ENCODE peak calls at places on chromosomes 7 and 10, in ten cellular contexts. L, C, K, R, Q, B, W, J, V and G are unnamed samples.

GRCh38 chr7:141674201-141674671 is 27.7 kb downstream of the DENND11 start:
- DNase-seq in L (no peak), C (no peak), K (no peak), R (no peak), Q (no peak), B (peak), W (no peak), J (no peak), V (no peak), G (no peak)

GRCh38 chr10:59303018-59303417 is 59.3 kb downstream of the FAM13C start:
- DNase-seq in L (no peak), C (no peak), K (no peak), R (no peak), Q (no peak), B (no peak), W (no peak), J (no peak), V (no peak), G (no peak)

GRCh38 chr7:131056007-131056406 is 271.7 kb upstream of the MKLN1 start:
- DNase-seq in L (no peak), C (no peak), K (no peak), R (no peak), Q (no peak), B (no peak), W (no peak), J (no peak), V (no peak), G (no peak)

GRCh38 chr7:107505362-107505761 is 35.5 kb downstream of the GPR22 start:
- DNase-seq in L (no peak), C (no peak), K (no peak), R (no peak), Q (no peak), B (no peak), W (no peak), J (no peak), V (no peak), G (no peak)

GRCh38 chr10:132487241-132488135 is 50.1 kb upstream of the INPP5A start:
- DNase-seq in L (no peak), C (peak), K (no peak), R (peak), Q (no peak), B (no peak), W (no peak), J (no peak), V (peak), G (peak)

GRCh38 chr7:4616116-4616515 is 66.0 kb upstream of the FOXK1 start:
- DNase-seq in L (no peak), C (no peak), K (no peak), R (no peak), Q (no peak), B (no peak), W (no peak), J (no peak), V (no peak), G (no peak)

GRCh38 chr7:11185179-11185578 is 211.5 kb downstream of the PHF14 start:
- DNase-seq in L (no peak), C (no peak), K (no peak), R (no peak), Q (no peak), B (peak), W (no peak), J (no peak), V (no peak), G (no peak)

GRCh38 chr10:86678999-86679792 is 10.9 kb downstream of the LDB3 start:
- DNase-seq in L (peak), C (no peak), K (no peak), R (no peak), Q (no peak), B (no peak), W (no peak), J (no peak), V (no peak), G (no peak)

GRCh38 chr10:131404886-131405285 is 93.4 kb upstream of the TCERG1L start:
- DNase-seq in L (no peak), C (no peak), K (no peak), R (peak), Q (no peak), B (no peak), W (no peak), J (no peak), V (peak), G (no peak)

GRCh38 chr7:47092331-47092730 is 489.6 kb downstream of the TNS3 start:
- DNase-seq in L (no peak), C (no peak), K (no peak), R (no peak), Q (no peak), B (no peak), W (no peak), J (no peak), V (no peak), G (no peak)

GRCh38 chr10:76082956-76083355 is 651.5 kb downstream of the LRMDA start:
- DNase-seq in L (no peak), C (no peak), K (no peak), R (no peak), Q (peak), B (peak), W (no peak), J (no peak), V (no peak), G (no peak)

GRCh38 chr10:62082729-62083412 is 181.4 kb downstream of the ARID5B start:
- DNase-seq in L (no peak), C (no peak), K (no peak), R (no peak), Q (no peak), B (no peak), W (no peak), J (no peak), V (no peak), G (no peak)

GRCh38 chr7:50492770-50493519 is 42.8 kb upstream of the FIGNL1 start:
- DNase-seq in L (no peak), C (no peak), K (peak), R (peak), Q (no peak), B (no peak), W (no peak), J (no peak), V (peak), G (no peak)

GRCh38 chr7:38506756-38507155 is 124.4 kb downstream of the AMPH start:
- DNase-seq in L (no peak), C (peak), K (no peak), R (no peak), Q (no peak), B (no peak), W (no peak), J (no peak), V (no peak), G (no peak)

GRCh38 chr7:35549781-35550180 is 145.2 kb downstream of the HERPUD2 start:
- DNase-seq in L (no peak), C (no peak), K (no peak), R (peak), Q (no peak), B (no peak), W (no peak), J (no peak), V (peak), G (no peak)

GRCh38 chr7:90312745-90313144 is 8.4 kb downstream of the FAM237B start:
- DNase-seq in L (no peak), C (no peak), K (no peak), R (no peak), Q (no peak), B (peak), W (no peak), J (no peak), V (no peak), G (no peak)

GRCh38 chr10:29144126-29144525 is 144.7 kb upstream of the LYZL1 start:
- DNase-seq in L (no peak), C (no peak), K (no peak), R (no peak), Q (no peak), B (no peak), W (no peak), J (no peak), V (no peak), G (no peak)

GRCh38 chr10:6737758-6738463 is 157.8 kb upstream of the PRKCQ start:
- DNase-seq in L (no peak), C (no peak), K (no peak), R (no peak), Q (no peak), B (no peak), W (no peak), J (no peak), V (no peak), G (no peak)

GRCh38 chr10:102072867-102073527 is 7.8 kb downstream of the HPS6 start:
- DNase-seq in L (peak), C (peak), K (peak), R (peak), Q (peak), B (peak), W (peak), J (peak), V (no peak), G (peak)

GRCh38 chr10:103395754-103396066 is 565 bp downstream of the ATP5MK start:
- DNase-seq in L (no peak), C (no peak), K (no peak), R (no peak), Q (no peak), B (peak), W (no peak), J (no peak), V (peak), G (no peak)

GRCh38 chr7:34160261-34160752 is 255.0 kb downstream of the BMPER start:
- DNase-seq in L (no peak), C (no peak), K (no peak), R (no peak), Q (no peak), B (no peak), W (no peak), J (no peak), V (no peak), G (no peak)

GRCh38 chr7:81439591-81439990 is 330.3 kb downstream of the HGF start:
- DNase-seq in L (no peak), C (no peak), K (no peak), R (no peak), Q (no peak), B (no peak), W (no peak), J (no peak), V (no peak), G (no peak)

GRCh38 chr10:44102726-44103255 is 282.1 kb downstream of the CXCL12 start:
- DNase-seq in L (no peak), C (no peak), K (no peak), R (no peak), Q (no peak), B (no peak), W (no peak), J (no peak), V (no peak), G (no peak)

GRCh38 chr10:123454987-123455386 is 211.2 kb upstream of the GPR26 start:
- DNase-seq in L (no peak), C (no peak), K (no peak), R (no peak), Q (no peak), B (no peak), W (no peak), J (no peak), V (no peak), G (no peak)

GRCh38 chr10:123449234-123449962 is 216.8 kb upstream of the GPR26 start:
- DNase-seq in L (no peak), C (peak), K (no peak), R (no peak), Q (no peak), B (no peak), W (no peak), J (no peak), V (no peak), G (no peak)

GRCh38 chr10:123455861-123456260 is 210.3 kb upstream of the GPR26 start:
- DNase-seq in L (no peak), C (no peak), K (no peak), R (no peak), Q (no peak), B (no peak), W (no peak), J (no peak), V (no peak), G (no peak)

GRCh38 chr10:123451206-123451605 is 214.9 kb upstream of the GPR26 start:
- DNase-seq in L (no peak), C (peak), K (no peak), R (no peak), Q (no peak), B (no peak), W (no peak), J (no peak), V (no peak), G (no peak)

DNA sequence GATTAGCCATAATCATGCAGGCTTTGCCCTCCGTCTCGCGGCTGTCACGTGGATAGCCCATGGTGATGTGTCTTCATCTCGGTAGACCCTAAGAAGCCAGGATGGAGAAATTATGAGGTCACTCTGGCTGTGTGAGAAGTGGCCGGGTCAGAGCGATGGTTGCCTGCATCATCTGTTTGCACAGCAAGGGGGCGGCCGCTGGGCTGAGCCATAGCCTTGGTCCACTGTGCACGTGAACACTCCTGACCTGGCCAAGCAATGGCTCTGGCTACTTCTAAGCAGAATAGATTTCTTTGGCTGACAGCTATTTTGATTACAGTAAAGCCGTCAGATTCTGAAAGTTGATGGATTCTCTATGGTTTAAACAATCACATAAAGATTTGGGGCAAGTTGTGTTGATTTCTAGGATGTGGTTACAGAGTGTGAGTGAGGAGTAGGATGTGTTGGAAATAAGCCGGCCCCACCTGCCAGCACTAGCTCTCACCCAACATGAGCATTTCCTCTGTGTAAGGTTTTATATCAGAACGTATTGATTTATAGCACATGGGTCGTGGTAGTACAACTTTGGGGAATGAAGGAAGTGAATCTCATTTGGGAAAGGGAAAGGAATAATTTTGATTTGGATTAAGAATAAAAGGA is 214.4 kb upstream of the GPR26 start:
- DNase-seq in L (no peak), C (peak), K (no peak), R (no peak), Q (no peak), B (no peak), W (no peak), J (no peak), V (peak), G (no peak)
- TF ChIP-seq CTCF in L (no peak), C (no peak), K (no peak), R (no peak), Q (no peak), B (peak), W (no peak), J (no peak), V (no peak), G (no peak)

GRCh38 chr7:262251-262572 is 27.8 kb upstream of the FOXL3 start:
- DNase-seq in L (no peak), C (peak), K (no peak), R (peak), Q (no peak), B (no peak), W (no peak), J (no peak), V (no peak), G (no peak)
- TF ChIP-seq POLR2AphosphoS5 in L (no peak), C (no peak), K (no peak), R (no peak), Q (no peak), B (no peak), W (no peak), J (no peak), V (no peak), G (no peak)

GRCh38 chr10:93225938-93226337 is 152.2 kb downstream of the CYP26A1 start:
- DNase-seq in L (no peak), C (no peak), K (no peak), R (no peak), Q (no peak), B (no peak), W (no peak), J (peak), V (no peak), G (no peak)

GRCh38 chr10:93223336-93223735 is 149.6 kb downstream of the CYP26A1 start:
- DNase-seq in L (no peak), C (no peak), K (peak), R (no peak), Q (no peak), B (no peak), W (no peak), J (no peak), V (no peak), G (no peak)

GRCh38 chr10:93222876-93223275 is 149.2 kb downstream of the CYP26A1 start:
- DNase-seq in L (no peak), C (no peak), K (peak), R (no peak), Q (no peak), B (no peak), W (no peak), J (no peak), V (no peak), G (no peak)

GRCh38 chr10:93222211-93222754 is 148.6 kb downstream of the CYP26A1 start:
- DNase-seq in L (no peak), C (no peak), K (no peak), R (no peak), Q (no peak), B (no peak), W (no peak), J (no peak), V (no peak), G (no peak)

DNA sequence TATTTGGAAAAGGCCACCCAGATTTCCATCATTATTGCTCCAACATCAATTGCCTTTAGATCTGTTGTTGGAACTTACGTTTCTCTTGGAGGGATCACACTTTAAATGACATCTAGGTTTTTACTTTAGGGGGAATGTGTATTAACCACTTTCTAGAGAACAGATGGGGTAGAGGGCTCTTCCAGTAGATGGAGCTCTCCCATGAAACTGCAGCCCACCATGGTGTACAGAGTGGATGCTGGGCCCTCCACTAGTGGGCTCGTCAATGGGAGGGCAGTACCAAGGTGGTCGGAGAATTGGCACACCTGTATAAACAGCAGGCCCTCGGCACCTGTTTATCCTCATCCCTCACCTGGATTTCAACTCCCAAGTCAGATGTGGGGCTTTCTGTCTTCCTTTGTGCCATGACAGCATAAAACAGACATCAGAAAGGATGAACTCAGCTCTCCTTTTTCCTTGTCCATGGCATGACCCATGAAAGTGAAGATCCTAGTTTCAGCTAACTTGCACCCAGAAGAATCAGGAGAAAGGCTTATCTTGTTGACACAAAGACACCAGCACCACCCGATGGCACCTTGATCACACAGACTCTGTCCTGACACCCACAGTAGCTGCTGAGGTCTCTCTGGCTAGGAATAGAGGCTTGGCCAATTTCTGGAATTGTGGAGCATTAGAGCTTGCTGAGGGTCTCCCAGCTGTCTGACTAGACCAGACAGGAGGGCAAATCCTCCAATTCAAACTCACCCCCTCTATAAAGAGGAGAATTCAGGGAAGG is 150.5 kb downstream of the CYP26A1 start:
- DNase-seq in L (no peak), C (no peak), K (peak), R (no peak), Q (no peak), B (no peak), W (no peak), J (no peak), V (no peak), G (no peak)
- TF ChIP-seq CTCF in L (no peak), C (no peak), K (no peak), R (no peak), Q (peak), B (peak), W (no peak), J (no peak), V (no peak), G (no peak)

GRCh38 chr7:123594813-123595241 is 6.8 kb upstream of the ASB15 start:
- DNase-seq in L (no peak), C (no peak), K (no peak), R (peak), Q (no peak), B (peak), W (no peak), J (no peak), V (no peak), G (no peak)
- TF ChIP-seq POLR2AphosphoS5 in L (no peak), C (no peak), K (no peak), R (no peak), Q (no peak), B (no peak), W (no peak), J (no peak), V (no peak), G (no peak)